ENCODE peak calls at places on chromosomes 7 and 10, in five cellular contexts. Z is H1, X is HepG2, N is K562, K is GM12878. T is an unnamed sample.

GRCh38 chr10:28958468-28958867 is 281.1 kb downstream of the BAMBI start:
- DNase-seq in K (no peak), N (no peak), Z (no peak), X (no peak), T (no peak)

GRCh38 chr10:32327364-32327691 is 19.6 kb downstream of the EPC1 start:
- DNase-seq in K (no peak), N (no peak), Z (no peak), X (no peak), T (no peak)

GRCh38 chr7:68535266-68535665 is 1063.0 kb upstream of the AUTS2 start:
- DNase-seq in K (no peak), N (no peak), Z (no peak), X (no peak), T (no peak)

GRCh38 chr10:61463035-61463909 is 10.1 kb upstream of the TMEM26 start:
- DNase-seq in X (no peak), Z (no peak), N (no peak), K (no peak), T (no peak)

GRCh38 chr10:17430647-17431355 is 23.6 kb downstream of the ST8SIA6 start:
- DNase-seq in N (peak; percentile 51), K (no peak), Z (peak; percentile 83), X (peak; percentile 30), T (peak; percentile 61)

GRCh38 chr7:101390901-101391301 is 28.2 kb downstream of the COL26A1 start:
- DNase-seq in Z (no peak), X (peak; percentile 91), K (peak; percentile 60), N (peak; percentile 14), T (peak; percentile 87)

GRCh38 chr7:132430466-132430862 is 145.8 kb downstream of the PLXNA4 start:
- DNase-seq in N (no peak), X (no peak), K (no peak), Z (no peak), T (no peak)

GRCh38 chr10:43076876-43077420 is at the start of gene RET:
- DNase-seq in X (no peak), Z (peak; percentile 72), N (peak; percentile 94), K (no peak), T (peak; percentile 98)

GRCh38 chr7:4037308-4037707 is 644.8 kb upstream of the FOXK1 start:
- DNase-seq in N (no peak), K (no peak), Z (no peak), X (no peak), T (no peak)
- H3K4me2 ChIP-seq in N (no peak overlapping the region), K (no peak overlapping the region), Z (no peak overlapping the region), X (no peak overlapping the region), T (no peak overlapping the region)

GRCh38 chr7:111390000-111390399 is 172.3 kb downstream of the IMMP2L start:
- DNase-seq in K (no peak), X (no peak), Z (no peak), N (no peak), T (no peak)
- TF ChIP-seq TAF1 in K (no peak), X (no peak), Z (no peak), N (no peak), T (no peak)

DNA sequence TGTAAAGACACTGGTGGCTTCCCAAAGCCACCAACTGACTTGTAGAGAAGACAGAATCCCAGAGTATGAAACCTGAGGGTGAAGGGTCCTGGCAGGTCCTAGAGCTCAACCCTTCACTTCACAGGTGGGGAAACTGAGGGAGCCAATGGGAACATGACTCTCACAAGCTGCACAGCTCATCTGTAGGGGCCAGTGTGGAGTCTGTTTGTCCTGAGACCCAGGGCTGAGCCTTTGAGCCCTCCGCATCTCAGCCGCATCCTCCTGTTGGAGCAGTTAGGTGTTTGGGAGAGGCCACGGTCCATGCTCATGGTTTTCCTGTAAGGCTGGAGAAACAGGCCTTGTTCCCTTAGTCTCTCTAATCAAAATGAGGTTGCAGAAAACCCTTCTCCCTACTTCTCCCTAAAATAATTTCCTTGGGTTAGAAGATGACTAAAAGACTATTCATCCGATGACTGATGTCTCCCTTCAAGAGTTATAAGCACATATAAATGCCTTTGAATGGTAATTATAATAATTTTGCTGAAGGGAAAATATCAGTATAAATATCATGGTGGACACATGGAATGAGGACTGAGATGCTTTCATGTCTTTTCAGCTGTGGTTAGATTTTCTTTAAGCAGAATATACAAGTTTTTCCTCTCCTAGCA is 10.3 kb downstream of the HTRA1 start:
- DNase-seq in N (no peak), K (no peak), Z (no peak), X (no peak), T (no peak)
- H3K4me2 ChIP-seq in N (no peak overlapping the region), K (no peak overlapping the region), Z (no peak overlapping the region), X (no peak overlapping the region), T (peak overlapping the region; percentile 39)

GRCh38 chr10:109773818-109774440 is 149.4 kb downstream of the XPNPEP1 start:
- DNase-seq in N (peak; percentile 32), X (peak; percentile 26), Z (no peak), K (no peak), T (peak; percentile 30)
- TF ChIP-seq TAF1 in N (no peak), X (no peak), Z (no peak), K (no peak), T (no peak)

GRCh38 chr7:18572885-18573284 is 77.3 kb downstream of the HDAC9 start:
- DNase-seq in K (no peak), N (no peak), X (no peak), Z (no peak), T (no peak)

GRCh38 chr7:18574676-18575075 is 79.1 kb downstream of the HDAC9 start:
- DNase-seq in Z (no peak), X (no peak), K (no peak), N (no peak), T (no peak)

GRCh38 chr7:18575989-18576572 is 80.5 kb downstream of the HDAC9 start:
- DNase-seq in X (no peak), N (no peak), K (no peak), Z (no peak), T (no peak)

GRCh38 chr7:18574235-18574540 is 78.6 kb downstream of the HDAC9 start:
- DNase-seq in Z (no peak), X (no peak), K (no peak), N (no peak), T (no peak)

DNA sequence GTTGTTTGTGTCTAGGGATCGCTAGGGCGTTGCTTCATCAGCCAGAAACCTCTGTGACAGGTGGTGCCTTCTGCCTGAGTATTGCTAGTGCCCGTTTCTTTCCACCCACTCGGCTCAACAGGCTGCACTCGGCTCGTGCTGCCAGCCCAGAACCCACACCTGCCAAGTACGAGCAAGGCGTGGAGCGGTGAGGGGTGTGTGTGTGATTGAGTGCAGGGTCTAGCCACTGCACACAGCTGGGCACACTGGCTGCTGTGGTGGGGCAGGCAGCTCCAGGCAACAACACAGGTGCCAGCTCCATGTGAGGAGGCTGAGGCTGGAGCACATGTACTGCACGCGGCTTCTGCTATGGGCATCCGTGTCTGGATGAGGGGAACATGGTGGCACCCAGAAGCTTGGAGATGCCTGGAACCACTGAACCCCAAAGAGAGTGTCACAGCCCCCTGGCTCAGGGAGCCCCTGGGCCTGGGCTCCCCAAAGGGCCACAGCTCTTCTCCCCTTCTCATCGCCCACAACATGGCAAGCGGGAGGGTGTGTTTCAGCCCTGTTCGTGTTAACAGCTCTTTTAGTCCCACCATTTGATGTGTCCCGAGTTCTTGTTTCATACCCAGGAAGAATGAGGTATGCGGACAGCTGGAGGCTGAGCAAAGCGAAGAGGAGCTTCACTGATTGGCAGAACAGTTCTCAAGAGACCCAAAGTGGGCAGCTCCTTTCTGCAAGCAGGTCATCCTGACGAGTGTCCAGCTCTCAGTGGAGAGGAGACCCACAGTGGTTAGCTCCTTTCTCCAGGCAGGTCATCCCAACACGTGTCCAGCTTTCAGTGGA is 78.1 kb downstream of the HDAC9 start:
- DNase-seq in K (no peak), N (no peak), Z (no peak), X (no peak), T (no peak)
- H3K4me2 ChIP-seq in K (no peak overlapping the region), N (no peak overlapping the region), Z (no peak overlapping the region), X (no peak overlapping the region), T (no peak overlapping the region)